ENCODE peak calls at places on chromosomes 16 and 17, in four cellular contexts. One of them, this sample, is unnamed.
A peak's percentile ranks its signal among the peaks of the same experiment; 100 is the strongest.

GRCh38 chr16:56202036-56202435 is 10.7 kb downstream of the GNAO1 start:
- DNase-seq in stimulated activated CD4-positive, alpha-beta T cell treated with anti-CD3 and anti-CD28 coated beads, Interleukin-2, amount 100 ng/mL, for 48 hours: no peak
- DNase-seq in ELR: peak; percentile 60
- DNase-seq in activated CD8-positive, alpha-beta T cell treated with anti-CD3 and anti-CD28 coated beads, Interleukin-2, amount 10 ng/mL, durations not matched to agents 7 days and 5 days: peak; percentile 57
- DNase-seq in this sample: no peak

GRCh38 chr16:53429221-53429943 is 4.9 kb upstream of the RBL2 start:
- DNase-seq in stimulated activated CD4-positive, alpha-beta T cell treated with anti-CD3 and anti-CD28 coated beads, Interleukin-2, amount 100 ng/mL, for 48 hours: no peak
- DNase-seq in ELR: peak; percentile 27
- DNase-seq in activated CD8-positive, alpha-beta T cell treated with anti-CD3 and anti-CD28 coated beads, Interleukin-2, amount 10 ng/mL, durations not matched to agents 7 days and 5 days: no peak
- DNase-seq in this sample: peak; percentile 72

GRCh38 chr17:42285346-42286050 is 2.8 kb upstream of the STAT5A start:
- DNase-seq in ELR: no peak
- DNase-seq in stimulated activated CD4-positive, alpha-beta T cell treated with anti-CD3 and anti-CD28 coated beads, Interleukin-2, amount 100 ng/mL, for 48 hours: no peak
- DNase-seq in activated CD8-positive, alpha-beta T cell treated with anti-CD3 and anti-CD28 coated beads, Interleukin-2, amount 10 ng/mL, durations not matched to agents 7 days and 5 days: no peak
- DNase-seq in this sample: no peak

GRCh38 chr17:9044796-9045470 is 23.6 kb downstream of the NTN1 start:
- DNase-seq in activated CD8-positive, alpha-beta T cell treated with anti-CD3 and anti-CD28 coated beads, Interleukin-2, amount 10 ng/mL, durations not matched to agents 7 days and 5 days: no peak
- DNase-seq in ELR: no peak
- DNase-seq in stimulated activated CD4-positive, alpha-beta T cell treated with anti-CD3 and anti-CD28 coated beads, Interleukin-2, amount 100 ng/mL, for 48 hours: no peak
- DNase-seq in this sample: no peak

GRCh38 chr17:20281860-20282259 is 185.5 kb downstream of the LGALS9B start:
- DNase-seq in stimulated activated CD4-positive, alpha-beta T cell treated with anti-CD3 and anti-CD28 coated beads, Interleukin-2, amount 100 ng/mL, for 48 hours: no peak
- DNase-seq in ELR: no peak
- DNase-seq in activated CD8-positive, alpha-beta T cell treated with anti-CD3 and anti-CD28 coated beads, Interleukin-2, amount 10 ng/mL, durations not matched to agents 7 days and 5 days: no peak
- DNase-seq in this sample: no peak

GRCh38 chr16:5490499-5490898 is 392.9 kb upstream of the EEF2KMT start:
- DNase-seq in ELR: peak; percentile 2
- DNase-seq in stimulated activated CD4-positive, alpha-beta T cell treated with anti-CD3 and anti-CD28 coated beads, Interleukin-2, amount 100 ng/mL, for 48 hours: peak; percentile 25
- DNase-seq in activated CD8-positive, alpha-beta T cell treated with anti-CD3 and anti-CD28 coated beads, Interleukin-2, amount 10 ng/mL, durations not matched to agents 7 days and 5 days: peak; percentile 35
- DNase-seq in this sample: no peak

GRCh38 chr16:82703156-82703555 is 76.4 kb downstream of the CDH13 start:
- DNase-seq in stimulated activated CD4-positive, alpha-beta T cell treated with anti-CD3 and anti-CD28 coated beads, Interleukin-2, amount 100 ng/mL, for 48 hours: no peak
- DNase-seq in ELR: no peak
- DNase-seq in activated CD8-positive, alpha-beta T cell treated with anti-CD3 and anti-CD28 coated beads, Interleukin-2, amount 10 ng/mL, durations not matched to agents 7 days and 5 days: no peak
- DNase-seq in this sample: no peak

GRCh38 chr17:63142836-63143235 is 176.8 kb downstream of the TANC2 start:
- DNase-seq in stimulated activated CD4-positive, alpha-beta T cell treated with anti-CD3 and anti-CD28 coated beads, Interleukin-2, amount 100 ng/mL, for 48 hours: no peak
- DNase-seq in ELR: no peak
- DNase-seq in activated CD8-positive, alpha-beta T cell treated with anti-CD3 and anti-CD28 coated beads, Interleukin-2, amount 10 ng/mL, durations not matched to agents 7 days and 5 days: no peak
- DNase-seq in this sample: no peak

This sample was measured in epithelial cell of esophagus.